ENCODE peak calls at places on chromosomes 6 and 20, in five cellular contexts. B, L, Y, M and A are unnamed samples.

GRCh38 chr6:157381631-157382621 is 936 bp downstream of the ZDHHC14 start:
- DNase-seq in M (peak), B (peak), L (peak), Y (no peak), A (peak)

GRCh38 chr6:94645191-94645590 is 932.1 kb upstream of the MANEA start:
- DNase-seq in L (no peak), Y (no peak), M (no peak), B (no peak), A (no peak)

GRCh38 chr6:149852180-149852579 is 12.0 kb downstream of the LRP11 start:
- DNase-seq in L (no peak), B (no peak), M (no peak), Y (peak), A (no peak)

GRCh38 chr20:56431451-56431850 is 19.4 kb downstream of the CASS4 start:
- DNase-seq in L (no peak), Y (no peak), B (no peak), M (no peak), A (no peak)

GRCh38 chr6:149043476-149044130 is 273.9 kb upstream of the TAB2 start:
- DNase-seq in L (peak), Y (no peak), B (peak), M (peak), A (peak)

GRCh38 chr6:399785-400517 is 8.4 kb downstream of the IRF4 start:
- DNase-seq in Y (no peak), M (no peak), L (no peak), B (no peak), A (no peak)

GRCh38 chr6:107423474-107423873 is 35.9 kb downstream of the PDSS2 start:
- DNase-seq in B (no peak), Y (no peak), M (no peak), L (no peak), A (no peak)

GRCh38 chr6:148557796-148558457 is 188.9 kb upstream of the UST start:
- DNase-seq in L (no peak), M (no peak), B (no peak), Y (no peak), A (no peak)

GRCh38 chr20:60372822-60373221 is 414.6 kb downstream of the CDH26 start:
- DNase-seq in Y (no peak), L (no peak), M (no peak), B (no peak), A (no peak)

GRCh38 chr6:68704485-68704884 is 69.4 kb downstream of the ADGRB3 start:
- DNase-seq in B (no peak), L (no peak), M (no peak), Y (no peak), A (no peak)

GRCh38 chr6:53241936-53242335 is 93.3 kb upstream of the GCM1 start:
- DNase-seq in L (no peak), B (no peak), M (no peak), Y (no peak), A (no peak)

GRCh38 chr6:16872543-16873230 is 111.4 kb upstream of the ATXN1 start:
- DNase-seq in Y (no peak), M (no peak), B (no peak), L (no peak), A (no peak)

GRCh38 chr6:36364669-36365479 is 22.6 kb downstream of the ETV7 start:
- DNase-seq in M (peak), B (no peak), L (peak), Y (no peak), A (no peak)

GRCh38 chr6:113078791-113079190 is 731.7 kb downstream of the RFPL4B start:
- DNase-seq in Y (no peak), L (no peak), B (no peak), M (no peak), A (no peak)

GRCh38 chr6:165922309-165922794 is 245.3 kb downstream of the TBXT start:
- DNase-seq in L (peak), Y (no peak), M (no peak), B (no peak), A (no peak)

GRCh38 chr6:107560657-107561056 is 70.7 kb downstream of the SOBP start:
- DNase-seq in B (no peak), M (no peak), Y (no peak), L (no peak), A (no peak)

GRCh38 chr6:150635906-150636514 is 36.3 kb downstream of the PLEKHG1 start:
- DNase-seq in L (no peak), B (no peak), Y (no peak), M (no peak), A (no peak)

DNA sequence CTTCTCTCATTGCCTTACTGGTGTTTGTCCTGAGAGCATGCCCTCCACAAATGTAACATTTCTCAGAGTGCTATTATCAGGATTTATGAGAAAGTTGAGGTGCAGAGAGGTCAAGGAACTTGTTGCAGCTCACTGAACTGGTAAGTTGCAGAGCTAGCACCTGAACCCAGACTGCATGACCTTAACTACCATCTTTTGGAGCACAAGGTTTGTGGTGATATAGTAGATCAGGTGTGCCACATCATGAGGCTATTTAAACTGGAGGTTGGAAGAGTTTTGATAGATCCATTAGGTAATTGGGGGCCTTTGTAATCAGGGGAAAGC is 112.0 kb upstream of the CITED2 start:
- DNase-seq in L (no peak), B (no peak), M (no peak), Y (no peak), A (no peak)
- TF ChIP-seq ESRRA in L (no peak), B (no peak), M (no peak), Y (no peak), A (no peak)

DNA sequence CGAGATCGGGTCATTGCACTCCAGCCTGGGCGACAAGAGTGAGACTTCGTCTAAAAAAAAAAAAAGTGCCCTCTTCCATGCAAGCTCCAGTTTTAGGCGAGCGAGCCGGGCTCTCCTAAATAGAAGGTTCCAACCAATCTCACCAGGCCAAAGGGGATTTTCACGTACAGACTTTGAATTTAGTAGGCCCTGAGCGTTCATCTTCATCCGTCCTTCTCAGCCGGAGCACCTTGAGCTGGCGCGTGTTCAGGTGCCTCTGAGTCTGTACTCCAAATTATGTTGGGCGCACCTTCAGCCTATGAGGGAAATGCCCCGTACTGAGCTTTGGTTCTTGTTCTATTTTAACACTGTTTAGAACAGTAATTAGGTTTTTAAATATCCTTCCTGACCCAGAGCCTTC is 817 bp upstream of the TAP2 start:
- DNase-seq in Y (no peak), L (no peak), B (no peak), M (no peak), A (no peak)
- TF ChIP-seq ESRRA in Y (no peak), L (no peak), B (no peak), M (no peak), A (no peak)

DNA sequence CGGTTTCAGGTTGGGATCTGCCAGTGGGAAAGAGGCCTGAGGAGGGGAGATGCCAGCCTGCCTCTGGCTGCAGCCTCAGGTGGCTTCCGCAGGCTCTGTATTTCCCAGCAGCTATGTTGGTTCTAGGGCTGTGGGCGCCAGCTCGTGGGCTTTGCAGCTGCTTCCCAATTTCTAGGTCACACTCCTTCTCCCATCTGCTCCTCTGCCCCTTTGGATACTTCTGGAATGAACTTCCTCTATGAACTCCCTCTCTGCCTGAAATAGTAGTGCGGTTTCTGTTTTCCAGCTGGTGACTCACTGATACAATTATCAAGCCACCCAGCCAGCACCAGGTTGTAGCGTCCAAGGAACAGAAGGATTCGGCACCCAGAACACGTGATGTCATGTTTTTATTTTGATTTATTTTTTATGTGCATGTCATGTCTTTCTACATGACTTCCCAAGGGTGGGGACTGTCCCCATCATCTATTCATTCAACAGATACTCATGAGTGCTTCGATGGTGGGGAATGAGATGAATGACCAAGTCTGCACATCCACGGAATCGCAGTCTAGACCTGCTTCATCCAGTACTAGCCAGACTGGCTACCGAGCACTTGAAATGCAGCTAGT is 38.0 kb downstream of the TGM2 start:
- DNase-seq in Y (no peak), L (peak), B (no peak), M (peak), A (no peak)
- TF ChIP-seq ESRRA in Y (no peak), L (no peak), B (no peak), M (peak), A (no peak)

GRCh38 chr6:139027620-139028182 is 844 bp upstream of the ABRACL start:
- DNase-seq in Y (peak), L (no peak), B (no peak), M (no peak), A (no peak)
- TF ChIP-seq ESRRA in Y (no peak), L (no peak), B (no peak), M (no peak), A (no peak)

GRCh38 chr6:90496617-90497016 is 90.3 kb downstream of the MAP3K7 start:
- DNase-seq in M (no peak), B (no peak), Y (no peak), L (no peak), A (no peak)
- TF ChIP-seq ESRRA in M (no peak), B (no peak), Y (no peak), L (no peak), A (no peak)

GRCh38 chr6:104955927-104956662 is 812 bp upstream of the LIN28B start:
- DNase-seq in L (peak), Y (no peak), M (peak), B (peak), A (peak)
- TF ChIP-seq ESRRA in L (no peak), Y (no peak), M (no peak), B (no peak), A (no peak)

DNA sequence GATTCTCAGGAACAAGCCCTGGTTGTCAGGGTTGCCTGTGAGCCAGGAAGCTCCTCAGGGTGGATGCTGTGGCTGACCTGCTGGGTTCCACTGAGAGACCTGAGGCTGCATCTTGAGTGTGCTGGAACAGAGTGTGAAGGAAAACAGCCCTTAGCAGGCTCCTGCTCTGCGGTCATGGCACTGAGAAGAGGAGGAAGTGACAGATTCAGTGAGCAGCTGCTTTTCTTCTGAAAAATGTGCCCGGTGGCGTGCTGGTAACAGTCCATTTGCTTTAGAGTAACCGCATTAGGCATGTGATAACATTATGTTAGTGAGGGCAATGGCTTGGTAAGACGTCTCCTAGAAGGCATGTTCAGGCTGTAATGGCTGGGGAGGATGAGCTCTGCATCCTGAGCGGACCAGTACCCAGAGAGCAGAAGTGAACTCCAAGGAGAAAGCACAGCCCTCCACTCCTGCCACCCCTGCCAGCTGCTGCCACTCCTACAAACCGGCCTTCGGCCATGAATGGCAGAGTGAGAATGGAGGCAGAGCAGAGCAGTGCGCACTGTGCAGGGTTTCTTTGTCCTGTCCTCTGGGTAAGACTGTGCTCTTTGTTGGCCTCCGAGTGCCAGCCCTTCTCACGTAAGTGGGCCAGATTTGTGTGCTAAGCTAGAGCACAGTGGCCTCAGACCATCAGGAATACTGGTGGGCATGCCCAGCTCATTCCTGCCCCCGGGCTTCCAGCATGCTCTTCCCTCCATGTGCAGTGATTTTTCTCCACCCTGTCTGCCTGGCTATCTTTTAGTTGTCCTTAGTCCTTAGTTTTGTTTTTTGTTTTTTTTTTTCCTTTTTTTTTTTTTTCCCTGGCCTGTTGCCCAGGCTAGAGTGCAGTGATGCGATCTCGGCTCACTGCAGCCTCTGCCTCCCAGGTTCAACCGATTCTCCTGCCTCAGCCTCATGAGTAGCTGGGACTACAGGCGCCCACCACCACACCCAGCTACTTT is 98.1 kb upstream of the VSTM2L start:
- DNase-seq in B (no peak), Y (peak), M (no peak), L (no peak), A (no peak)
- TF ChIP-seq ESRRA in B (no peak), Y (no peak), M (no peak), L (no peak), A (no peak)

GRCh38 chr6:38131527-38131965 is 312.0 kb downstream of the ZFAND3 start:
- DNase-seq in Y (no peak), B (no peak), L (no peak), M (no peak), A (no peak)

GRCh38 chr6:38137609-38138008 is 318.1 kb downstream of the ZFAND3 start:
- DNase-seq in L (no peak), B (peak), M (no peak), Y (no peak), A (no peak)

GRCh38 chr6:38133932-38134703 is 314.6 kb downstream of the ZFAND3 start:
- DNase-seq in B (no peak), L (no peak), M (no peak), Y (no peak), A (no peak)

GRCh38 chr6:38136547-38136946 is 317.0 kb downstream of the ZFAND3 start:
- DNase-seq in M (no peak), Y (no peak), B (no peak), L (no peak), A (no peak)

DNA sequence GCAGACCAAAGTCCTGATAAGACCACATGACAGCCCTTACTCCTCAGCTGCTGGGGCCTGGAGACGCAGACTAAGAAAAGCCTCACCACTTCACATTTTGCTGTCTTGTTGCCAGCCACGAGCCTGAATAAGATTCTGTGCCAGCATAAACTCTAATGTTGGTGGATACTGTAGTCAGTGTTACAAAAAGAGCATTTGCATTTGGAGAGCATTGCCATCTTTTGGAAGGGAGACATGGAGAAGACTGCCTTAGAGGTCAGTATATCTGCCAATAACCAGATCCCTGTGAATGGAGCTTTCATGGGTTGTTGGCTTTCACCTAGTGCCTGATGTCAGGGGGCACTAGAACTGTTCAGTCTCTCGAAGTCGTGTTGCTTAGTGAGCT is 315.2 kb downstream of the ZFAND3 start:
- DNase-seq in M (no peak), Y (no peak), L (no peak), B (no peak), A (no peak)
- TF ChIP-seq ESRRA in M (no peak), Y (no peak), L (no peak), B (no peak), A (no peak)

GRCh38 chr6:7100751-7101078 is 7.0 kb upstream of the RREB1 start:
- DNase-seq in M (peak), L (no peak), Y (no peak), B (no peak), A (no peak)

GRCh38 chr6:7104752-7105151 is 3.0 kb upstream of the RREB1 start:
- DNase-seq in Y (no peak), M (no peak), B (no peak), L (no peak), A (no peak)

GRCh38 chr6:7098974-7099373 is 8.8 kb upstream of the RREB1 start:
- DNase-seq in L (no peak), B (no peak), M (no peak), Y (no peak), A (no peak)

GRCh38 chr6:7100072-7100750 is 7.5 kb upstream of the RREB1 start:
- DNase-seq in L (no peak), M (no peak), B (no peak), Y (no peak), A (no peak)

DNA sequence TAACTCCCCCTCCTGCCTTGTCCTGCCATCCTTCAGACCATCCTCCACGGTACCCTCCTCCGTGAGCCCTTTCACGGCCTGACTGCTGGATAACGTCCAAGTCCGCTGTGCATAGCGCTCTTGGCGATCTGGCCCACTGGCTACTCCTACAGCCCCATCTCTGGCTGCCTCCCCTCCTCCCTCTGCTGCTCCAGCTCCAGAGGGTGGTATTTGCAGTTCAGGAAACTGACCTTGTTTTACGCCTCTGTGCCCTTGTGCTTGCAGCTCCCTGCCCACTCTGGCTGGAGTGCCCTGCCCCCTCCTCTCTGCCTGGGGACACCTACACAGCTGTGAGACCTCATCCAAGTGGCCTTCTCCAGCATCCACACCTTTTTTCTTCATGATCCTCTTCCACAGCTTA is 6.5 kb upstream of the RREB1 start:
- DNase-seq in L (no peak), M (no peak), B (no peak), Y (no peak), A (peak)
- TF ChIP-seq ESRRA in L (no peak), M (no peak), B (no peak), Y (no peak), A (peak)